ENCODE peak calls at places on chromosomes 3 and 15, in seven cellular contexts. E is GM23338, M is thoracic aorta, A is body of pancreas, S is cardiac muscle cell, J is sigmoid colon, B is SK-N-SH. W is an unnamed sample. For H3K4me1, the result is how much of the 10 kb centered on the place peaks cover.

GRCh38 chr3:189613122-189613521 is 18.1 kb upstream of the TP63 start:
- DNase-seq in E (no peak), M (no peak), A (no peak), S (no peak), J (no peak), B (no peak), W (no peak)

GRCh38 chr3:193960485-193961172 is 175.3 kb upstream of the HES1 start:
- DNase-seq in E (no peak), M (no peak), A (no peak), S (peak), J (peak), B (no peak), W (no peak)

GRCh38 chr3:4503050-4503449 is 9.9 kb downstream of the ITPR1 start:
- DNase-seq in E (no peak), M (no peak), A (no peak), S (no peak), J (no peak), B (no peak), W (no peak)

GRCh38 chr3:63762180-63762579 is 56.9 kb upstream of the C3orf49 start:
- DNase-seq in E (no peak), M (no peak), A (no peak), S (peak), J (no peak), B (no peak), W (no peak)

GRCh38 chr3:147937341-147937740 is 528.2 kb downstream of the ZIC1 start:
- DNase-seq in E (no peak), M (no peak), A (no peak), S (no peak), J (no peak), B (no peak), W (no peak)

GRCh38 chr3:169259134-169259533 is 404.4 kb downstream of the MECOM start:
- DNase-seq in E (no peak), M (no peak), A (no peak), S (no peak), J (no peak), B (no peak), W (no peak)

GRCh38 chr3:55524565-55525244 is 37.6 kb upstream of the WNT5A start:
- DNase-seq in E (no peak), M (no peak), A (no peak), S (peak), J (no peak), B (no peak), W (no peak)

GRCh38 chr3:177145402-177145801 is 51.9 kb downstream of the TBL1XR1 start:
- DNase-seq in E (no peak), M (no peak), A (no peak), S (no peak), J (no peak), B (no peak), W (no peak)

GRCh38 chr3:112338727-112339056 is 5.7 kb downstream of the CD200 start:
- DNase-seq in E (no peak), M (no peak), A (no peak), S (no peak), J (no peak), B (no peak), W (no peak)

GRCh38 chr3:95212117-95212516 is 1149.3 kb downstream of the NSUN3 start:
- DNase-seq in E (no peak), M (no peak), A (no peak), S (no peak), J (no peak), B (no peak), W (no peak)

GRCh38 chr3:46496745-46497555 is 826 bp upstream of the RTP3 start:
- DNase-seq in E (peak), M (no peak), A (no peak), S (peak), J (no peak), B (no peak), W (no peak)

GRCh38 chr15:82852906-82853635 is 43.6 kb downstream of the WHAMM start:
- DNase-seq in E (no peak), M (no peak), A (no peak), S (no peak), J (no peak), B (no peak), W (no peak)

DNA sequence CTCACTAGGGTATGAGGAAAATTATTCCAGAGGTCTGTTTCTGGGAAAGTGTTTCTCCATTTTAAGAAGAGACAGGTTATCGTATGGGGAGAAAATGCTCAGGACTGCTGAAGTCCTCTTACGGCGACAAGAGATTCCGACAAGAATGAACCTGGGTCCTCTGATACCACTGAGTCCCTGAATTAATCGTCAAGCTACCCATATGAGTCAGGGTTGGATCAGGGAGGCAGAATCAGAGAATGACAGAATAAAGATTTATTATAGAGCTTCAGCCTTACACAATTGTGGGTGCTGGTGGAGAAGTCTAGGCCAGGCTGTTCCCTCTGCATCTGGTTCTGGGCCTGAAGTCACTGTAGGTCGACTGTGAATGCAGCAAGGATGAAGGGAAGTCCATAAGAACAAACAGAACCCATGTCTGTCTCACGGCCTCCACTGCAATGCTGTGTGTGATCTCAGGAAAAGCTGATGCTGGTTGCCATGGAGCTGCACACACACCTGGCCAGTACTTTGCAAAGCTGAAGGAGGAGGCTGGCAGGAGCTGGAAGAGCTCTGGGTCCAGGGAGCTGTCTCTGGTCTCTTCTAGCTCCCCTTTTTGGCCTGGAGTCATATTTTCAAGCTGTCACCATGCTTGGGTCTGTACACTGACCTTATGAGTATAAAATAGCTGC is 83.9 kb downstream of the HHLA2 start:
- DNase-seq in E (no peak), M (no peak), A (no peak), S (no peak), J (no peak), B (no peak), W (no peak)
- H3K4me1 ChIP-seq in E (under half), M (under half), A (under half), S (under half), J (under half), B (under half), W (under half)

GRCh38 chr15:73697033-73697467 is 12.9 kb downstream of the CD276 start:
- DNase-seq in E (peak), M (peak), A (peak), S (peak), J (peak), B (peak), W (peak)

GRCh38 chr15:73694419-73694818 is 10.2 kb downstream of the CD276 start:
- DNase-seq in E (no peak), M (no peak), A (no peak), S (no peak), J (peak), B (no peak), W (no peak)

GRCh38 chr15:73699249-73700040 is 15.3 kb downstream of the CD276 start:
- DNase-seq in E (no peak), M (no peak), A (no peak), S (no peak), J (no peak), B (no peak), W (no peak)

GRCh38 chr15:73696641-73697001 is 12.4 kb downstream of the CD276 start:
- DNase-seq in E (no peak), M (no peak), A (no peak), S (no peak), J (no peak), B (no peak), W (no peak)

DNA sequence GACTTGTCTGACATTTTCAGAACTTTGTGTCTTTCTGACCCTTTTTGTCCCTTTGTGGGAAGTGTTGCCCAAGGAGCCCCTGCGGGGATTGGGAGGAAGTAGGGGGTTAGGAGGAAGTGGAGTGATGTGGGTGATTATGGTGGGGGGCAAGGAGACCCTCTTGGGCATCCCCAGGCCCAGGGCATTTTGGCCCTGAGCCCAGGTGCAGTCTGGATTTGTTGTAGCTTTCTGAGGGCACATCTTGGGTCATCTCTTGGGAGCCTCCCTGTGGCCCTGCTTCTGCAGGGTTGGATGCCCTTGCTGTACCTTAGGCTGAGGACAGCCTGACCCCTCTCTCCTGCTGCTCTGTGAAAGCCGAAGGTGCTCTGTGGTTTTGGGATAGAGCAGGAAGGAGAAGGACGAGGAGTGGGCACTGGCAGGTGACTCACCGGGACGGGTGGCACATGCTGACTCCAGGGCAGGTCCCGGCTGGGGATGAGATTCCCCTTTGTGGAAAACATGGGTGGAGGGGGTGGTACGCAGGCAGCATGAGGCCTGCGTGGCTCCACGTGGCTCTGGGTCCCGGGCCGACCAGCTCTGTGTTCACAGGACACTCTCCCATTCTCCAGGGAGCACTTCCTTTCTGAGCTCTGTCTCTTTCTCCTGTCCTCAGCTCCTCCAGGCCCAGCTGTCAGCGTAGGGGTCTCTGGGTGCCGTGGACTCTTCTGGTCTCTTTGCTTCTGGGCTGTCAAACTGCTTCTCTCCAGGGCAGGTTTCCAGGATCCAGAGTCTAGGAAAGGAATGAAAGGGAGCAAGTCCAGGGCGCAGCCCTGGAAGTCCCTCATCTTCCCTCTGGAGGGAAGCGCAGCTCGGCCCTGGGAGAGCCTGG is 11.8 kb downstream of the CD276 start:
- DNase-seq in E (no peak), M (no peak), A (no peak), S (no peak), J (peak), B (no peak), W (no peak)
- H3K27ac ChIP-seq in E (peak), M (peak), A (no peak), S (no peak), J (peak), B (no peak), W (no peak)

GRCh38 chr3:11638669-11639402 is 4.9 kb downstream of the VGLL4 start:
- DNase-seq in E (peak), M (no peak), A (no peak), S (no peak), J (no peak), B (peak), W (no peak)
- H3K4me1 ChIP-seq in E (under half), M (half or more), A (half or more), S (half or more), J (half or more), B (half or more), W (half or more)

GRCh38 chr15:71543413-71543812 is 266.9 kb upstream of the NR2E3 start:
- DNase-seq in E (no peak), M (no peak), A (no peak), S (no peak), J (no peak), B (no peak), W (no peak)

GRCh38 chr15:71532994-71533393 is 277.4 kb upstream of the NR2E3 start:
- DNase-seq in E (peak), M (no peak), A (no peak), S (peak), J (no peak), B (peak), W (no peak)

GRCh38 chr15:71542836-71543235 is 267.5 kb upstream of the NR2E3 start:
- DNase-seq in E (no peak), M (no peak), A (no peak), S (no peak), J (no peak), B (no peak), W (no peak)

GRCh38 chr15:71538922-71539321 is 271.4 kb upstream of the NR2E3 start:
- DNase-seq in E (no peak), M (no peak), A (no peak), S (no peak), J (no peak), B (no peak), W (no peak)

DNA sequence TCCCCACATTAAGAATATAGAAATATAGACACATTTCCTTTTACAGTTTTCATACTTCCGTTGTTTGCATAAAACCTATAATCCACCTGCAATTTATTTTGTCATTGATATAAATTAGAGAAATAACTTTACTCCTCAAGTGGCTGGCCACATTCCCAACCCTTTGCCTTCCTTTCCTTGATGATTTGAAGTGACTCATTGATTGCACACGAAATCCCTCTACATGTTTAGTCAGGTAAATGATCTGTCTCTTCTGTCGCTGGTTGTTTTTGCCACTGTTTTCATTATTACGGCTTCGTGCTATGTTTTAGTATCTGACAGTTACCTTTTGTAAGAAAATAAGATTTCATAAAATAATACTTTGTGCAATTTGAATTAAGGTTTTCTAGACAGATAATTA is 272.2 kb upstream of the NR2E3 start:
- DNase-seq in E (no peak), M (no peak), A (no peak), S (no peak), J (no peak), B (no peak), W (no peak)
- H3K27ac ChIP-seq in E (no peak), M (no peak), A (no peak), S (no peak), J (no peak), B (no peak), W (no peak)

DNA sequence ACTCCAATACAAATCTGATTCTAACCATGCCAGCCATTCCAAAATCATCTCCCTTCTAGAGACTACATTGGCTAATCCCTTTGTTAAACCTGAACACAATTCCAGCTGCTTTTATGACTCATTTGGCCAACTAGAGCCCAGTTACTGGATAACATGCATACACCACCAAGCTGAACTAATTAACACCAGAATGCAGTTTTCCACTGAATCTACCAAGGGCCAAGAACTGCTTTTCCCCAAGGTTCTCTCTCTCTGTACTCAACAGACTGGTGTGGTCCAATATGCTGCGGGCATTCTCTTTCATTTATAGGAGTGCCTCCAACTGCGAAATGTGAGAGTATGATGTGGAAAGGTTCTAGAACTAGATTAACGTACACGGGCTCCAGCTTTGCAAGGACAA is 1.5 kb downstream of the CHSY1 start:
- DNase-seq in E (no peak), M (no peak), A (no peak), S (peak), J (no peak), B (no peak), W (no peak)
- H3K4me1 ChIP-seq in E (under half), M (half or more), A (under half), S (under half), J (under half), B (under half), W (half or more)

GRCh38 chr3:61288446-61288845 is 37.2 kb upstream of the FHIT start:
- DNase-seq in E (no peak), M (no peak), A (no peak), S (no peak), J (no peak), B (no peak), W (no peak)
- H3K27ac ChIP-seq in E (no peak), M (no peak), A (no peak), S (no peak), J (no peak), B (no peak), W (no peak)

GRCh38 chr15:36373549-36373948 is 205.9 kb upstream of the CDIN1 start:
- DNase-seq in E (no peak), M (no peak), A (no peak), S (no peak), J (no peak), B (no peak), W (no peak)

GRCh38 chr15:36371509-36371908 is 207.9 kb upstream of the CDIN1 start:
- DNase-seq in E (no peak), M (no peak), A (no peak), S (peak), J (no peak), B (no peak), W (no peak)

GRCh38 chr15:36370735-36371115 is 208.7 kb upstream of the CDIN1 start:
- DNase-seq in E (no peak), M (no peak), A (no peak), S (peak), J (no peak), B (no peak), W (no peak)

GRCh38 chr15:36372968-36373367 is 206.5 kb upstream of the CDIN1 start:
- DNase-seq in E (no peak), M (no peak), A (no peak), S (no peak), J (no peak), B (no peak), W (no peak)

DNA sequence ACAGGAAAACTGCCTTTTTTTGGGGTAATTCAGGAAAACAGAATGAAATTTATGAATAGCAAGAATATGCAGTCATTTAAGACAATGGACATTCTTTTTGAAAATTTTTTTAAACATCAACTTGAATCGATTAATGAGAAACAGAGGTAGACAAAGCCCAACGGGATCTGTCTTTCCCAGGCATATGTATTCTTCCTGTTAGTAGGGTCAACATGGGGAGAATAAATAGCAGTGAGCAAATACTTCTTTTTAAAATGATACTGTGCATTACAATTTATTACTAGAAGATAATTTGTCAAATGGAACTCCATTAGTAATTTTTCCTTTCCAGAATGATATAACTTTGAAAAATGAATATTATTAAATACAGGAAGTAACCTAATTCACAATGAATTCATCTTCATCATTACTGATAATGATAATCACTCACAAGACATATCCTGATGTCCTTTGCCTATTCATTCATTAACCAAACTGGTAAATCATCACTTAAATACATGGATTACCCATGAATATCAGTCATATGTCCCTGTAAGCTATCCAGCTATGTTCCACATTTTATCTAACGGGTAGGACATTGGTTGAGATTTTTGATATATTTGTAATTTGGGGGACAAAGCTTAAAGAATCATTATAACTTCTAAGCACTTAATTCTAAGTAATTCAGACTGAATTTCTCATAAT is 209.2 kb upstream of the CDIN1 start:
- DNase-seq in E (no peak), M (no peak), A (no peak), S (no peak), J (no peak), B (no peak), W (no peak)
- H3K4me1 ChIP-seq in E (under half), M (under half), A (under half), S (under half), J (under half), B (under half), W (under half)

DNA sequence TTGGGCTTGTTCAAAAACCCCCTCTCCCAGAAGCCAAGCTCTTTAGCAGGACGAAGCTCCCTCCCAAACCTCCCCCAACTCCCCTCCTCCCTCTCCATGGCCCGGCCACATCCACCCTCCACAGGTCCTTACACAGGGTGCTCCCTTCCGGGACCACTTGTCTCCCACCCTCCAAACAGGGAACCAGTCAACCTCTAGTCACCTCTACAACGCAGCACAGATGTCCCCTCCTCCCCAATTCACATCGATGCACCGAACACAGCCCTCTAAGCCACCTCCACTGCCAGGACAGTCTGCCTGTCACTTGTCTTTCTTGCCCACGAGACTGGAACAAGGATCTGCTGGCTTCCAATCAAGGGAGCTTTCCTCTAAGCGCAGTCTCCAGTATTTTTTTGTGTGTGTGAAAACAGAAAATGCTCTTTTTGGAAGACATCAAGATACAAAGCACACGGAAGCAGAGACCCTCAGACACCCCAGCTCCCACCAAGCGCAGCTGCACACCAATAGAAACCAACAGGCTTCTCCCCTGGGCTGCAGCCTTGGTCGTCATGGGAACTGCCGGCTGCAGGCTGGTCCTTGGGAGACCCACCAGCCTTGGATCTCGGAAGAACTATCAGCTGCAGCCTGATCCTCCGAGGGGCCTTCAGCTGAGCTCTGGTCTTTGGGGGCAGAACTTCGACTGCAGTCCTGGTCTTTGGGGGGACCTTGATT is 26.5 kb downstream of the IQSEC1 start:
- DNase-seq in E (no peak), M (no peak), A (no peak), S (no peak), J (no peak), B (no peak), W (no peak)
- H3K27ac ChIP-seq in E (no peak), M (no peak), A (no peak), S (no peak), J (no peak), B (peak), W (no peak)

W was measured in CD4-positive, alpha-beta memory T cell.